ENCODE peak calls at places on chromosome 2, in four cellular contexts. Q, I, J and B are unnamed samples.

GRCh38 chr2:30178618-30179404 is 32.0 kb downstream of the YPEL5 start:
- DNase-seq in I (no peak), Q (no peak), J (no peak), B (peak; percentile 71)

GRCh38 chr2:200308421-200309295 is 2.2 kb downstream of the SPATS2L start:
- DNase-seq in I (no peak), J (no peak), Q (no peak), B (no peak)

GRCh38 chr2:234304945-234305344 is 191.9 kb downstream of the ARL4C start:
- DNase-seq in J (no peak), Q (no peak), I (no peak), B (no peak)

GRCh38 chr2:647003-647560 is 30.1 kb downstream of the TMEM18 start:
- DNase-seq in Q (no peak), I (no peak), J (no peak), B (peak; percentile 50)

GRCh38 chr2:79511320-79511951 is 1.4 kb upstream of the CTNNA2 start:
- DNase-seq in J (no peak), I (peak; percentile 88), Q (no peak), B (no peak)

GRCh38 chr2:233373316-233373715 is 19.0 kb downstream of the DGKD start:
- DNase-seq in I (no peak), Q (no peak), J (no peak), B (no peak)

GRCh38 chr2:100959225-100959880 is 42.7 kb upstream of the RPL31 start:
- DNase-seq in J (no peak), Q (no peak), I (no peak), B (no peak)

GRCh38 chr2:168378960-168379669 is 77.0 kb upstream of the CERS6 start:
- DNase-seq in J (no peak), Q (no peak), I (no peak), B (no peak)

GRCh38 chr2:207967121-207967520 is 58.2 kb downstream of the PLEKHM3 start:
- DNase-seq in J (no peak), Q (no peak), I (no peak), B (no peak)

GRCh38 chr2:84550916-84551315 is 34.6 kb downstream of the DNAH6 start:
- DNase-seq in J (no peak), Q (no peak), I (no peak), B (no peak)

GRCh38 chr2:84817239-84817655 is 63.6 kb downstream of the TRABD2A start:
- DNase-seq in I (no peak), Q (peak; percentile 45), J (no peak), B (no peak)

GRCh38 chr2:81598437-81598836 is 1293.9 kb upstream of the LRRTM1 start:
- DNase-seq in I (no peak), J (no peak), Q (no peak), B (no peak)

GRCh38 chr2:145961846-145962245 is 1441.9 kb upstream of the ZEB2 start:
- DNase-seq in I (no peak), J (no peak), Q (no peak), B (no peak)

GRCh38 chr2:196783431-196784094 is 15.9 kb downstream of the GTF3C3 start:
- DNase-seq in I (no peak), Q (no peak), J (no peak), B (no peak)

GRCh38 chr2:85748948-85749875 is 4.6 kb upstream of the ATOH8 start:
- DNase-seq in Q (no peak), I (no peak), J (no peak), B (no peak)

GRCh38 chr2:186459009-186459408 is 27.1 kb upstream of the ZC3H15 start:
- DNase-seq in J (no peak), Q (no peak), I (no peak), B (no peak)

GRCh38 chr2:25331686-25332365 is 9.9 kb downstream of the DNMT3A start:
- DNase-seq in I (no peak), Q (no peak), J (no peak), B (no peak)

GRCh38 chr2:205814039-205814364 is 131.7 kb downstream of the NRP2 start:
- DNase-seq in Q (no peak), I (no peak), J (no peak), B (no peak)

GRCh38 chr2:30979822-30980245 is 158.4 kb downstream of the GALNT14 start:
- DNase-seq in J (no peak), I (no peak), Q (no peak), B (no peak)

GRCh38 chr2:238425979-238426567 is 654 bp upstream of the ASB1 start:
- DNase-seq in J (no peak), I (peak; percentile 44), Q (no peak), B (no peak)

GRCh38 chr2:102256281-102256680 is 55.1 kb upstream of the IL1RL1 start:
- DNase-seq in Q (no peak), J (no peak), I (no peak), B (no peak)

GRCh38 chr2:186887107-186888090 is 38.4 kb upstream of the ZSWIM2 start:
- DNase-seq in J (no peak), Q (no peak), I (no peak), B (peak; percentile 69)

GRCh38 chr2:75403991-75404428 is 156.7 kb downstream of the EVA1A start:
- DNase-seq in I (peak; percentile 15), J (no peak), Q (no peak), B (no peak)

GRCh38 chr2:85772019-85772745 is 18.4 kb downstream of the ATOH8 start:
- DNase-seq in I (peak; percentile 81), Q (no peak), J (no peak), B (peak; percentile 99)

GRCh38 chr2:199228887-199229819 is 228.6 kb downstream of the SATB2 start:
- DNase-seq in I (no peak), J (no peak), Q (no peak), B (no peak)

GRCh38 chr2:15273452-15273851 is 287.7 kb downstream of the NBAS start:
- DNase-seq in J (no peak), Q (no peak), I (no peak), B (no peak)

GRCh38 chr2:40315684-40316083 is 136.2 kb downstream of the SLC8A1 start:
- DNase-seq in I (no peak), Q (no peak), J (no peak), B (no peak)

GRCh38 chr2:223477318-223477717 is 124.8 kb downstream of the SCG2 start:
- DNase-seq in J (no peak), I (peak; percentile 9), Q (no peak), B (no peak)

GRCh38 chr2:232581725-232582124 is 31.2 kb downstream of the EIF4E2 start:
- DNase-seq in I (no peak), Q (no peak), J (no peak), B (no peak)